ENCODE peak calls at places on chromosomes 2 and 18, in four cellular contexts. L, E, Q and I are unnamed samples. For H3K36me3, the result is how much of the 10 kb centered on the place peaks cover.

GRCh38 chr2:43083710-43084698 is 142.4 kb downstream of the ZFP36L2 start:
- DNase-seq in L (peak), E (peak), Q (no peak), I (peak)

GRCh38 chr2:110653861-110654260 is 24.0 kb downstream of the BUB1 start:
- DNase-seq in L (no peak), E (no peak), Q (no peak), I (no peak)

GRCh38 chr2:102082591-102083586 is 59.7 kb upstream of the IL1R1 start:
- DNase-seq in L (no peak), E (peak), Q (no peak), I (peak)

GRCh38 chr2:8455236-8456148 is 226.4 kb upstream of the ID2 start:
- DNase-seq in L (no peak), E (no peak), Q (no peak), I (no peak)

GRCh38 chr2:65026640-65027464 is 29.4 kb upstream of the CEP68 start:
- DNase-seq in L (no peak), E (no peak), Q (no peak), I (no peak)

GRCh38 chr2:16315911-16316310 is 349.7 kb downstream of the CYRIA start:
- DNase-seq in L (no peak), E (no peak), Q (no peak), I (no peak)

GRCh38 chr2:54015809-54016703 is 45.3 kb upstream of the PSME4 start:
- DNase-seq in L (no peak), E (peak), Q (no peak), I (peak)

GRCh38 chr2:168998609-168999211 is 32.4 kb downstream of the ABCB11 start:
- DNase-seq in L (no peak), E (no peak), Q (no peak), I (no peak)

GRCh38 chr18:49459404-49460171 is 857 bp downstream of the DYM start:
- DNase-seq in L (no peak), E (peak), Q (no peak), I (no peak)

GRCh38 chr2:155372969-155373368 is 674.5 kb downstream of the KCNJ3 start:
- DNase-seq in L (no peak), E (peak), Q (no peak), I (peak)

GRCh38 chr18:57915848-57916596 is 112.9 kb upstream of the ATP8B1 start:
- DNase-seq in L (peak), E (no peak), Q (no peak), I (no peak)

GRCh38 chr2:239661334-239662312 is 260.8 kb upstream of the HDAC4 start:
- DNase-seq in L (no peak), E (no peak), Q (no peak), I (no peak)

GRCh38 chr2:26438526-26438925 is 36.8 kb downstream of the DRC1 start:
- DNase-seq in L (no peak), E (peak), Q (no peak), I (peak)

GRCh38 chr18:63317982-63318881 is 1.3 kb downstream of the BCL2 start:
- DNase-seq in L (peak), E (peak), Q (peak), I (peak)

GRCh38 chr2:233035426-233036161 is 3.1 kb downstream of the NEU2 start:
- DNase-seq in L (no peak), E (no peak), Q (no peak), I (no peak)

GRCh38 chr2:97765933-97766332 is 52.6 kb downstream of the ZAP70 start:
- DNase-seq in L (no peak), E (no peak), Q (no peak), I (no peak)

GRCh38 chr18:5892772-5893431 is 2.4 kb downstream of the TMEM200C start:
- DNase-seq in L (no peak), E (no peak), Q (no peak), I (no peak)

DNA sequence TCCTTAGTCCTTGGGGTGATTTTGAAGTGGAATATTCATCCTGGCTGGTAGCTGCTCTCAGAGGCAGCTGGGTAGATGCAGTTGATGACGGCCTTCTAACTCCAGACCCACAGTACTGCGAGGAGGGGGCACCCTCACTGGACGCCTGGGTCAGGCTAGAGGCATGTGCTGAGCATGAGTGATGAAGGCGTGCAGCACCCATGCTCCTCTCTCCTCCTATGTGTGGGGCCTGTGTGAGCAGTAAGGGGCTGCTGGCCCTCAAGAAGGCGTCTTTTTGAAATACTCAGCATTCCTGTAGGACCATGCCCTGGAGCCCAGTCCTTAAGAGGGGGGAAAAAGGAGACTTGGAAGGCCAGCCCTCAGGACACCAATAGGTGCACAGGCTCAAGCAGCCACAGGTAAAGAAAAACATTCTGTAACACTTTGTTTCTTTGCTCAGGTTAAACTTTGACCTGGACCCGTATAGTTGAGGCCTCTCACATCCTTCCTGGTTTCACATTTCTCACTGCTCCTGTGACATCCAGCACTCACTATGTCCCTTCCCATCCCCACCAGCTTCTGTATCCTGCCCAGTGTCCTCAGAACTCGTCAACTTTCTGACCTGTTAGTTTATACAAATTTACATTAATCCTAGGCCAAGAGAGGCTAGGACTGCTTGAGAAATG is 64.4 kb downstream of the CD8B2 start:
- DNase-seq in L (no peak), E (no peak), Q (no peak), I (no peak)
- H3K36me3 ChIP-seq in L (under half), E (under half), Q (under half), I (under half)

DNA sequence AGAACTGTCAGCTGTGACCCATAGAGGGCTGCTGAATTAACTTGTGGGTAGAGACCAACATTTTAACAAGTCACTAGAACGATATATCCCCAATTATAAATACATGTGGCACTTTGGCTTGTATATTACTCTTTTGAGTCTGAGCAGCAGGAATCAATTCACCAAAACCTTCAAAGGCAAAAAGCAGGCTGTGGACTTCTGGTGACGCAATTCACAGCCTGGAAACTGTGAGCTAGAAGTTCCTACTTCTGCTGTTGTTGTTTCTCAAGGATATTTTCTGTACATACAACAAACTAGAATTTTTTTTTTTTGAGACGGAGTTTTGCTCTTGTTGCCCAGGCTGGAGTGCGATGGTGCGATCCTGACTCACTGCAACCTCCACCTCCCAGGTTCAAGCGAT is 37.3 kb downstream of the PTCD3 start:
- DNase-seq in L (no peak), E (peak), Q (no peak), I (peak)
- H3K36me3 ChIP-seq in L (under half), E (half or more), Q (half or more), I (half or more)

GRCh38 chr2:86521922-86522321 is 41.3 kb downstream of the CHMP3 start:
- DNase-seq in L (no peak), E (no peak), Q (no peak), I (no peak)
- H3K36me3 ChIP-seq in L (under half), E (under half), Q (under half), I (under half)

GRCh38 chr2:171475979-171476378 is 42.0 kb downstream of the DCAF17 start:
- DNase-seq in L (no peak), E (no peak), Q (no peak), I (no peak)
- H3K36me3 ChIP-seq in L (under half), E (under half), Q (half or more), I (half or more)

GRCh38 chr2:152678808-152679207 is 38.5 kb downstream of the PRPF40A start:
- DNase-seq in L (no peak), E (no peak), Q (no peak), I (no peak)

GRCh38 chr2:152674334-152674733 is 42.9 kb downstream of the PRPF40A start:
- DNase-seq in L (no peak), E (no peak), Q (no peak), I (no peak)

DNA sequence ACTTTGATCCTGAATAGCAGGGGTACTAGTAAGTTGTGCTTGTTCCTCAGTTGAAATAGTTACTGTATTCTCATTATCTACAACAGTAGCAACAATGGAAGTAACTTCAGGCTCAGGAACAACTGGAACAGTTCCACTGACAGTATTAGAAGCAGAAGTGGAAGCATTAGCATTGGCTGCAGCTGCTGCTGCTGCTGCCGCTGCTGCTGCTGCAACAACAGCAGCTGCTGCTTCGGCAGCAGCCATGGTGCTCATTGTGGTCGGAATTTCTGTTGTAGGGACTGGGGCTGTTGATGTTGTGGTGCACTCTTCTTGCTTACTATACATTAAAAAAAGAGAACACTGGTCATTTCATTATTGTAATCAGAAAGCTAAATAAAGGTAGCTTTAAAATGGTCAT is 40.8 kb downstream of the PRPF40A start:
- DNase-seq in L (no peak), E (no peak), Q (no peak), I (no peak)
- H3K36me3 ChIP-seq in L (under half), E (half or more), Q (half or more), I (half or more)

GRCh38 chr18:35253655-35254287 is 12.9 kb downstream of the ZNF397 start:
- DNase-seq in L (no peak), E (no peak), Q (no peak), I (no peak)
- H3K36me3 ChIP-seq in L (under half), E (under half), Q (half or more), I (half or more)

DNA sequence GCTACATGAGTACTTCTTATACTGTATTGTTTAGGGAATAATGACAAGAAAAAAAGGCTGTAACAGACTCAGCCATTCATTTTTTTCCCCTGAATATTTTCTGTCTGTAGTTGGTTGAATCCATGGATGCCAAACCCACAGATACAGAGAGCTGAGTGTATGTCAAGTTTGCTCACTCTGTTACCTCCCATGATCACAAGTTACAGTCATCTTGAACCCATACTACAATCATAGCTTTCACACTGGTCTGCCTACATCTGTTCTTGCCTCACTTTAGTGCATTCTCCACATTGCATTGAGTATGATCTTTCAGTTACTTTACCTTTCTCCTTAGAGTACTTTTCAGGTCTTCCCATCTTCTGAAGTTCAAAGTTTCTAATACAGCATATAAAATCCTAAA is 94.0 kb downstream of the BIRC6 start:
- DNase-seq in L (no peak), E (peak), Q (no peak), I (no peak)
- H3K36me3 ChIP-seq in L (under half), E (under half), Q (half or more), I (under half)

GRCh38 chr18:45930953-45931352 is 36.2 kb downstream of the EPG5 start:
- DNase-seq in L (no peak), E (no peak), Q (no peak), I (no peak)

GRCh38 chr18:45923138-45923537 is 44.0 kb downstream of the EPG5 start:
- DNase-seq in L (no peak), E (no peak), Q (no peak), I (no peak)

GRCh38 chr18:45926691-45927090 is 40.4 kb downstream of the EPG5 start:
- DNase-seq in L (no peak), E (no peak), Q (no peak), I (no peak)
- H3K36me3 ChIP-seq in L (under half), E (half or more), Q (half or more), I (half or more)

GRCh38 chr2:241265506-241265905 is 50.0 kb downstream of the HDLBP start:
- DNase-seq in L (no peak), E (no peak), Q (no peak), I (no peak)
- H3K36me3 ChIP-seq in L (under half), E (half or more), Q (half or more), I (half or more)